ENCODE peak calls at places on chromosome 6, in six cellular contexts. V is Right ventricle myocardium inferior; S is AG04449; H is activated gamma-delta T cell treated with Interleukin-2 at 50 U/mL for 16 hours; Z is activated CD4-positive, alpha-beta T cell treated with anti-CD3 and anti-CD28 coated beads, Interleukin-2, amount 50 U/mL, for 1 hour; N is cardiac muscle cell. X is an unnamed sample.

GRCh38 chr6:22062807-22063408 is 233.9 kb downstream of the PRL start:
- DNase-seq in V (no peak), S (no peak), H (peak; percentile 49), Z (peak; percentile 1), N (no peak), X (no peak)

GRCh38 chr6:163415620-163416379 is 1.3 kb downstream of the QKI start:
- DNase-seq in V (peak; percentile 82), S (no peak), H (no peak), Z (peak; percentile 25), N (peak; percentile 52), X (peak; percentile 58)

GRCh38 chr6:5726976-5727718 is 279.6 kb downstream of the NRN1 start:
- DNase-seq in V (no peak), S (no peak), H (no peak), Z (no peak), N (no peak), X (no peak)

GRCh38 chr6:125584468-125584939 is 164.9 kb upstream of the HEY2 start:
- DNase-seq in V (peak; percentile 64), S (no peak), H (no peak), Z (no peak), N (peak; percentile 82), X (peak; percentile 45)

GRCh38 chr6:42084889-42085288 is 34.6 kb downstream of the TAF8 start:
- DNase-seq in V (no peak), S (no peak), H (no peak), Z (no peak), N (no peak), X (no peak)

GRCh38 chr6:16273266-16273665 is 34.9 kb downstream of the GMPR start:
- DNase-seq in V (no peak), S (peak; percentile 21), H (no peak), Z (no peak), N (no peak), X (no peak)

GRCh38 chr6:1622851-1623768 is 13.4 kb downstream of the FOXC1 start:
- DNase-seq in V (no peak), S (no peak), H (no peak), Z (no peak), N (no peak), X (no peak)

GRCh38 chr6:37127961-37128862 is 41.7 kb upstream of the PIM1 start:
- DNase-seq in V (no peak), S (peak; percentile 49), H (no peak), Z (no peak), N (peak; percentile 57), X (no peak)

GRCh38 chr6:110999634-111000270 is 17.9 kb downstream of the RPF2 start:
- DNase-seq in V (no peak), S (no peak), H (no peak), Z (no peak), N (peak; percentile 17), X (no peak)

GRCh38 chr6:6811151-6812002 is 222.9 kb downstream of the LY86 start:
- DNase-seq in V (no peak), S (no peak), H (no peak), Z (peak; percentile 38), N (no peak), X (peak; percentile 76)

GRCh38 chr6:33392979-33393378 is 1.4 kb downstream of the KIFC1 start:
- DNase-seq in V (no peak), S (no peak), H (no peak), Z (no peak), N (no peak), X (no peak)

GRCh38 chr6:138785980-138786379 is 9.9 kb upstream of the ECT2L start:
- DNase-seq in V (no peak), S (no peak), H (no peak), Z (no peak), N (no peak), X (no peak)

GRCh38 chr6:97697450-97697849 is 414.4 kb upstream of the MMS22L start:
- DNase-seq in V (no peak), S (peak; percentile 23), H (no peak), Z (no peak), N (no peak), X (no peak)

GRCh38 chr6:25640446-25640845 is 11.6 kb upstream of the SCGN start:
- DNase-seq in V (no peak), S (no peak), H (no peak), Z (no peak), N (no peak), X (no peak)

GRCh38 chr6:24933868-24934401 is 1.8 kb downstream of the RIPOR2 start:
- DNase-seq in V (no peak), S (no peak), H (peak; percentile 41), Z (peak; percentile 41), N (peak; percentile 64), X (peak; percentile 52)

GRCh38 chr6:75327807-75328206 is 43.2 kb upstream of the TMEM30A start:
- DNase-seq in V (no peak), S (no peak), H (no peak), Z (no peak), N (no peak), X (no peak)

GRCh38 chr6:104682722-104683643 is 176.7 kb downstream of the HACE1 start:
- DNase-seq in V (peak; percentile 80), S (no peak), H (peak; percentile 59), Z (peak; percentile 68), N (peak; percentile 60), X (peak; percentile 87)

GRCh38 chr6:45436544-45437440 is 59.1 kb upstream of the SUPT3H start:
- DNase-seq in V (no peak), S (no peak), H (no peak), Z (no peak), N (no peak), X (no peak)

GRCh38 chr6:76418657-76419217 is 346.3 kb upstream of the IMPG1 start:
- DNase-seq in V (no peak), S (no peak), H (no peak), Z (no peak), N (no peak), X (no peak)

GRCh38 chr6:112475083-112475482 is 128.0 kb downstream of the RFPL4B start:
- DNase-seq in V (no peak), S (peak; percentile 92), H (no peak), Z (no peak), N (no peak), X (no peak)

GRCh38 chr6:169800668-169801395 is 49.4 kb downstream of the ERMARD start:
- DNase-seq in V (peak; percentile 53), S (no peak), H (no peak), Z (no peak), N (peak; percentile 28), X (peak; percentile 3)

GRCh38 chr6:79868098-79868722 is 79.1 kb downstream of the ELOVL4 start:
- DNase-seq in V (no peak), S (no peak), H (peak; percentile 15), Z (peak; percentile 2), N (peak; percentile 90), X (peak; percentile 63)

GRCh38 chr6:87257565-87257964 is 64.8 kb upstream of the SMIM8 start:
- DNase-seq in V (no peak), S (no peak), H (no peak), Z (no peak), N (no peak), X (no peak)

GRCh38 chr6:156617376-156617775 is 159.8 kb upstream of the ARID1B start:
- DNase-seq in V (no peak), S (peak; percentile 0), H (no peak), Z (no peak), N (peak; percentile 43), X (peak; percentile 48)

GRCh38 chr6:25027221-25027916 is 91.6 kb upstream of the RIPOR2 start:
- DNase-seq in V (no peak), S (no peak), H (peak; percentile 77), Z (peak; percentile 73), N (no peak), X (no peak)